ENCODE peak calls at places on chromosome 1, in four cellular contexts. K is K562, V is GM12878, M is HepG2. P is an unnamed sample.

GRCh38 chr1:83676106-83676505 is 322.8 kb downstream of the TTLL7 start:
- DNase-seq in K (no peak), V (no peak), M (no peak), P (no peak)

GRCh38 chr1:52037402-52037814 is 3.8 kb upstream of the KTI12 start:
- DNase-seq in K (peak), V (no peak), M (peak), P (no peak)

GRCh38 chr1:224759570-224760562 is 143.7 kb downstream of the CNIH3 start:
- DNase-seq in K (no peak), V (no peak), M (no peak), P (no peak)

GRCh38 chr1:222788328-222789156 is 26.3 kb upstream of the DISP1 start:
- DNase-seq in K (no peak), V (no peak), M (no peak), P (no peak)

GRCh38 chr1:8113257-8114220 is 87.4 kb upstream of the ERRFI1 start:
- DNase-seq in K (no peak), V (no peak), M (no peak), P (no peak)

GRCh38 chr1:35222322-35223108 is 29.6 kb upstream of the SFPQ start:
- DNase-seq in K (peak), V (no peak), M (no peak), P (peak)

GRCh38 chr1:226603976-226604845 is 55.6 kb downstream of the STUM start:
- DNase-seq in K (no peak), V (no peak), M (no peak), P (no peak)

GRCh38 chr1:43936470-43937151 is 3.0 kb downstream of the ARTN start:
- DNase-seq in K (no peak), V (no peak), M (peak), P (peak)

GRCh38 chr1:228085287-228085926 is 2.9 kb downstream of the ARF1 start:
- DNase-seq in K (peak), V (no peak), M (peak), P (no peak)

GRCh38 chr1:114745351-114745750 is 12.4 kb downstream of the CSDE1 start:
- DNase-seq in K (no peak), V (no peak), M (no peak), P (no peak)

GRCh38 chr1:229572286-229572685 is 13.8 kb upstream of the ABCB10 start:
- DNase-seq in K (no peak), V (no peak), M (peak), P (no peak)

GRCh38 chr1:77031101-77031662 is 163.9 kb downstream of the ST6GALNAC5 start:
- DNase-seq in K (no peak), V (no peak), M (no peak), P (no peak)

GRCh38 chr1:36411674-36412648 is 14.3 kb upstream of the LSM10 start:
- DNase-seq in K (peak), V (no peak), M (peak), P (no peak)

GRCh38 chr1:189524501-189524900 is 953.2 kb downstream of the BRINP3 start:
- DNase-seq in K (no peak), V (no peak), M (no peak), P (no peak)

GRCh38 chr1:168365719-168366474 is 85.2 kb downstream of the TBX19 start:
- DNase-seq in K (peak), V (no peak), M (peak), P (no peak)

GRCh38 chr1:98919652-98920051 is 85.0 kb downstream of the PLPPR5 start:
- DNase-seq in K (no peak), V (no peak), M (no peak), P (no peak)

GRCh38 chr1:154729598-154729997 is 121.6 kb upstream of the ADAR start:
- DNase-seq in K (no peak), V (no peak), M (no peak), P (no peak)

GRCh38 chr1:159076753-159077656 is at the start of gene AIM2:
- DNase-seq in K (peak), V (peak), M (no peak), P (no peak)

GRCh38 chr1:223557125-223557465 is 108.4 kb downstream of the CAPN8 start:
- DNase-seq in K (no peak), V (no peak), M (no peak), P (no peak)

GRCh38 chr1:150168960-150169565 is 19.3 kb downstream of the PLEKHO1 start:
- DNase-seq in K (peak), V (no peak), M (peak), P (peak)

GRCh38 chr1:154863702-154864174 is 6.3 kb downstream of the KCNN3 start:
- DNase-seq in K (peak), V (peak), M (peak), P (peak)

GRCh38 chr1:210777914-210778313 is 356.0 kb downstream of the KCNH1 start:
- DNase-seq in K (no peak), V (no peak), M (no peak), P (no peak)

GRCh38 chr1:65769621-65770020 is 23.1 kb upstream of the PDE4B start:
- DNase-seq in K (no peak), V (no peak), M (no peak), P (no peak)

GRCh38 chr1:65470766-65471165 is 50.3 kb downstream of the LEPR start:
- DNase-seq in K (no peak), V (no peak), M (no peak), P (no peak)

GRCh38 chr1:243234978-243235657 is 20.0 kb downstream of the CEP170 start:
- DNase-seq in K (no peak), V (no peak), M (no peak), P (no peak)

GRCh38 chr1:243229526-243229925 is 25.6 kb downstream of the CEP170 start:
- DNase-seq in K (no peak), V (no peak), M (no peak), P (no peak)

GRCh38 chr1:243227596-243227995 is 27.5 kb downstream of the CEP170 start:
- DNase-seq in K (no peak), V (no peak), M (peak), P (no peak)

GRCh38 chr1:243233908-243234307 is 21.2 kb downstream of the CEP170 start:
- DNase-seq in K (no peak), V (no peak), M (no peak), P (no peak)

DNA sequence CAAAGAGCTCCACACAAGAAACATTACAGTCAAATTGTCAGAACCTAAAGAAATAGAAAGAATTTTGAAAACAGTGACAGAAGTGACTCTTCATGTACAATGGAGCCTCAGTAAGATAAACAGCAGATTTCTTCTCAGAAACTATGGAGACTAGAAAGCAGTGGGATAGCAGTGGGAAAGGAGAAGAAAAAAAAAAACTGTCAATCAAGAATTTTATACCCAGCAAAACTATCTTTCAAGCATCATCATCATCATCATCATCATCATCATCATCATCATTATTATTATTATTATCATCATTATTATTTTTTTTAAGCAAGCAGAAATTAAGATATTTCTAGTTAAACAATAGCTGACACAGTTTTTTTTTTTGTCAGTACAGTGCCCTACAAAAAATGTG is 24.2 kb downstream of the CEP170 start:
- DNase-seq in K (peak), V (no peak), M (peak), P (peak)
- TF ChIP-seq CHD2 in K (no peak), V (no peak), M (no peak), P (no peak)

GRCh38 chr1:235642943-235643371 is 6.6 kb downstream of the GNG4 start:
- DNase-seq in K (no peak), V (no peak), M (no peak), P (peak)

GRCh38 chr1:235644693-235645305 is 4.8 kb downstream of the GNG4 start:
- DNase-seq in K (no peak), V (no peak), M (no peak), P (peak)

GRCh38 chr1:235643837-235644692 is 5.5 kb downstream of the GNG4 start:
- DNase-seq in K (no peak), V (no peak), M (no peak), P (peak)

GRCh38 chr1:235640580-235640979 is 9.0 kb downstream of the GNG4 start:
- DNase-seq in K (no peak), V (no peak), M (no peak), P (no peak)

DNA sequence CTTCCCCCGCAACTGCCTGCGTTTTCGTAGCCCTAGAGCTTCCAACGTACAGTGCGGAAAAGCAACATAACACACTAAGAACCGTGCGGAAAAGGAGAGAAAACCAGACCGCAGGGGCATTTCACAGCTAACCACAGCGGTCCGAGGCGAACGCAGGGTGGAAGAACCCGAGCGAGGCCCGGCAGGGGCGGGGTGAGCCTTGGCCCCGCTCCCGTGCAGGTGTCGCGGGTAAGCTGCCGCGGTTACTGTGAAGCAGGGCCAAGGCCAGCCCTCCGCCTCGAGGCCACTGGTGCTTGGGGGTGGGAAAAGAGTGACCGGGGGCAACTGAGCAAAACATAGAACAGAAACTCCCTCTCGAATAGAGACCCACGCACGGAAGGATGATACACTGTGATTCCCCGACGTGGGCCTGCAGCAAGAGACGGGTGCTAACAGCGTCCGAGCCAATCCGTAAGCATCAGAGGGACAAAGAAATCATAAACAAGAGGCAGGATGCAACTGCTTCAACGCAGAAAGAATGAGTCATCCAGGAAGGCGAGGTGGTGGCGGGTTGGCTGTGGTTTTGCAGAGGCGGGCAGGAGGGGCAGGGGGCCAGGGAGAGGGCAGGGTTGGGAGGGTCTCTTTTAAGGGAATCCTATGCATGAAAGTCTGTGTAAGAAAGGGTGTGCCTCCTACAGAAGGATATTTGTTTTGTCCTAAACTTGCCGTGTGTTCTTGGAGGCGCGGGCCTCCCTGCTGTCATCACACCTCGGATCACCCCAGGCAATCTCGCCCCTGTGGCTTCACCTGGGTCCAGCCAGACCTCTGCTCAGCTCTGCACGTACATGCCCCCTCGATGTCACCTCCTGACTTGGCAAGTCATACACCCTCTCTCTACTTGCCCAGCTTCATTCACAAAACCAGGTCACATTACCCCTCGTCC is 7.3 kb downstream of the GNG4 start:
- DNase-seq in K (peak), V (no peak), M (no peak), P (peak)
- TF ChIP-seq NFIC in K (peak), V (peak), M (no peak), P (no peak)

GRCh38 chr1:25711555-25712298 is 88.3 kb upstream of the SELENON start:
- DNase-seq in K (peak), V (no peak), M (no peak), P (no peak)
- TF ChIP-seq CHD2 in K (no peak), V (no peak), M (no peak), P (no peak)

GRCh38 chr1:9349331-9349851 is 56.7 kb downstream of the SPSB1 start:
- DNase-seq in K (no peak), V (no peak), M (no peak), P (no peak)
- TF ChIP-seq NFIC in K (no peak), V (no peak), M (no peak), P (no peak)

DNA sequence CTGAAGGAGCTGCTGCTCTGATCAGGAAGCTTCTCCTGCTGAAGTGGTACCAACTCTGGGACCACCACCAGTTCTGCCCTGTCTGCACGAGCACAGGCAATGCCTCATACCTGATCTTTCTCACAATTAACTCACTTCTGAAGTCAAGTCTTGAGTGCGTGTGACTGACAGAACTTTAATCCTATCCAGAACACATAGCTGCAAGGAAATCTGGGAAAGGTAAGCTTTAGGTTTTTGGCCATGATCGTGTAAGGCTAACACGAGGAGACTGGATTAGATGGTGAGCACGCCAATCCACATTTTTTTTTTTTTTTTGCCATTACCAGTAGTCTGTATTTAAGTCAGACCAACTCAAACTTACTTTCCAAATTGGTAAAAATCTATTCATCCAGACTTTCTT is 101.3 kb downstream of the GIPC2 start:
- DNase-seq in K (no peak), V (no peak), M (no peak), P (no peak)
- TF ChIP-seq CHD2 in K (no peak), V (no peak), M (no peak), P (no peak)

GRCh38 chr1:104989012-104989411 is 1239.3 kb downstream of the AMY1C start:
- DNase-seq in K (no peak), V (no peak), M (no peak), P (no peak)
- TF ChIP-seq NFIC in K (no peak), V (no peak), M (no peak), P (no peak)

GRCh38 chr1:20282544-20282943 is 8.1 kb upstream of the VWA5B1 start:
- DNase-seq in K (no peak), V (no peak), M (no peak), P (peak)
- TF ChIP-seq CHD2 in K (no peak), V (no peak), M (no peak), P (no peak)

GRCh38 chr1:24896596-24897262 is 33.3 kb downstream of the RUNX3 start:
- DNase-seq in K (no peak), V (no peak), M (no peak), P (no peak)
- TF ChIP-seq NFIC in K (peak), V (no peak), M (no peak), P (no peak)